ENCODE peak calls at places on chromosome 5, in seven cellular contexts. One of them, this sample, is unnamed.

GRCh38 chr5:82952326-82952725 is 124.9 kb downstream of the TMEM167A start:
- DNase-seq in uterus: no peak
- DNase-seq in AG04450: no peak
- DNase-seq in tibial artery: no peak
- DNase-seq in GM23338: no peak
- DNase-seq in HL-60: no peak
- DNase-seq in aorta: no peak
- DNase-seq in this sample: no peak

GRCh38 chr5:176693477-176693851 is 46.2 kb downstream of the TSPAN17 start:
- DNase-seq in uterus: no peak
- DNase-seq in AG04450: no peak
- DNase-seq in tibial artery: no peak
- DNase-seq in GM23338: no peak
- DNase-seq in HL-60: peak; percentile 63
- DNase-seq in aorta: no peak
- DNase-seq in this sample: no peak

GRCh38 chr5:110865400-110866094 is 126.7 kb downstream of the SLC25A46 start:
- DNase-seq in uterus: no peak
- DNase-seq in AG04450: no peak
- DNase-seq in tibial artery: no peak
- DNase-seq in GM23338: peak; percentile 87
- DNase-seq in HL-60: peak; percentile 7
- DNase-seq in aorta: no peak
- DNase-seq in this sample: peak; percentile 70

GRCh38 chr5:103461223-103461622 is 101.4 kb downstream of the NUDT12 start:
- DNase-seq in uterus: no peak
- DNase-seq in AG04450: no peak
- DNase-seq in tibial artery: no peak
- DNase-seq in GM23338: no peak
- DNase-seq in HL-60: no peak
- DNase-seq in aorta: no peak
- DNase-seq in this sample: no peak

GRCh38 chr5:78699565-78700143 is 51.1 kb upstream of the LHFPL2 start:
- DNase-seq in uterus: no peak
- DNase-seq in AG04450: peak; percentile 74
- DNase-seq in tibial artery: no peak
- DNase-seq in GM23338: no peak
- DNase-seq in HL-60: peak; percentile 56
- DNase-seq in aorta: no peak
- DNase-seq in this sample: no peak

GRCh38 chr5:167949435-167949834 is 342.0 kb upstream of the WWC1 start:
- DNase-seq in uterus: no peak
- DNase-seq in AG04450: no peak
- DNase-seq in tibial artery: no peak
- DNase-seq in GM23338: no peak
- DNase-seq in HL-60: no peak
- DNase-seq in aorta: no peak
- DNase-seq in this sample: no peak

GRCh38 chr5:87900419-87900818 is 368.2 kb downstream of the TMEM161B start:
- DNase-seq in uterus: no peak
- DNase-seq in AG04450: no peak
- DNase-seq in tibial artery: no peak
- DNase-seq in GM23338: no peak
- DNase-seq in HL-60: no peak
- DNase-seq in aorta: no peak
- DNase-seq in this sample: no peak

GRCh38 chr5:11791777-11792176 is 112.5 kb downstream of the CTNND2 start:
- DNase-seq in uterus: no peak
- DNase-seq in AG04450: no peak
- DNase-seq in tibial artery: no peak
- DNase-seq in GM23338: peak; percentile 44
- DNase-seq in HL-60: no peak
- DNase-seq in aorta: no peak
- DNase-seq in this sample: no peak

GRCh38 chr5:141382469-141383294 is at the start of gene PCDHGA7:
- DNase-seq in uterus: no peak
- DNase-seq in AG04450: no peak
- DNase-seq in tibial artery: no peak
- DNase-seq in GM23338: no peak
- DNase-seq in HL-60: peak; percentile 32
- DNase-seq in aorta: peak; percentile 58
- DNase-seq in this sample: no peak

GRCh38 chr5:22908129-22908528 is 55.0 kb upstream of the CDH12 start:
- DNase-seq in uterus: no peak
- DNase-seq in AG04450: peak; percentile 1
- DNase-seq in tibial artery: no peak
- DNase-seq in GM23338: no peak
- DNase-seq in HL-60: no peak
- DNase-seq in aorta: no peak
- DNase-seq in this sample: no peak

GRCh38 chr5:42810905-42811590 is 644 bp downstream of the SELENOP start:
- DNase-seq in uterus: no peak
- DNase-seq in AG04450: no peak
- DNase-seq in tibial artery: no peak
- DNase-seq in GM23338: no peak
- DNase-seq in HL-60: no peak
- DNase-seq in aorta: no peak
- DNase-seq in this sample: no peak

GRCh38 chr5:2695200-2695891 is 56.1 kb downstream of the IRX2 start:
- DNase-seq in uterus: no peak
- DNase-seq in AG04450: no peak
- DNase-seq in tibial artery: no peak
- DNase-seq in GM23338: no peak
- DNase-seq in HL-60: no peak
- DNase-seq in aorta: no peak
- DNase-seq in this sample: peak; percentile 35

GRCh38 chr5:66407739-66408138 is 188.5 kb upstream of the MAST4 start:
- DNase-seq in uterus: no peak
- DNase-seq in AG04450: no peak
- DNase-seq in tibial artery: no peak
- DNase-seq in GM23338: no peak
- DNase-seq in HL-60: no peak
- DNase-seq in aorta: no peak
- DNase-seq in this sample: no peak

GRCh38 chr5:37839441-37840035 is 303 bp downstream of the GDNF start:
- DNase-seq in uterus: peak; percentile 34
- DNase-seq in AG04450: no peak
- DNase-seq in tibial artery: no peak
- DNase-seq in GM23338: peak; percentile 64
- DNase-seq in HL-60: peak; percentile 27
- DNase-seq in aorta: peak; percentile 79
- DNase-seq in this sample: peak; percentile 85

GRCh38 chr5:154301726-154302125 is 111.2 kb downstream of the GALNT10 start:
- DNase-seq in uterus: no peak
- DNase-seq in AG04450: no peak
- DNase-seq in tibial artery: no peak
- DNase-seq in GM23338: no peak
- DNase-seq in HL-60: no peak
- DNase-seq in aorta: no peak
- DNase-seq in this sample: no peak

GRCh38 chr5:180908998-180909731 is 10.2 kb downstream of the BTNL8 start:
- DNase-seq in uterus: no peak
- DNase-seq in AG04450: no peak
- DNase-seq in tibial artery: no peak
- DNase-seq in GM23338: peak; percentile 22
- DNase-seq in HL-60: peak; percentile 64
- DNase-seq in aorta: no peak
- DNase-seq in this sample: no peak

GRCh38 chr5:42949348-42950090 is 90.6 kb downstream of the ANXA2R start:
- DNase-seq in uterus: peak; percentile 59
- DNase-seq in AG04450: peak; percentile 44
- DNase-seq in tibial artery: peak; percentile 61
- DNase-seq in GM23338: peak; percentile 50
- DNase-seq in HL-60: peak; percentile 79
- DNase-seq in aorta: peak; percentile 80
- DNase-seq in this sample: no peak

GRCh38 chr5:102826629-102827028 is 71.5 kb downstream of the PAM start:
- DNase-seq in uterus: no peak
- DNase-seq in AG04450: no peak
- DNase-seq in tibial artery: no peak
- DNase-seq in GM23338: no peak
- DNase-seq in HL-60: no peak
- DNase-seq in aorta: no peak
- DNase-seq in this sample: no peak

GRCh38 chr5:74035521-74035937 is 409.5 kb downstream of the ARHGEF28 start:
- DNase-seq in uterus: peak; percentile 28
- DNase-seq in AG04450: no peak
- DNase-seq in tibial artery: peak; percentile 28
- DNase-seq in GM23338: peak; percentile 68
- DNase-seq in HL-60: peak; percentile 3
- DNase-seq in aorta: no peak
- DNase-seq in this sample: no peak

GRCh38 chr5:81631124-81631523 is 119.8 kb downstream of the SSBP2 start:
- DNase-seq in uterus: no peak
- DNase-seq in AG04450: no peak
- DNase-seq in tibial artery: no peak
- DNase-seq in GM23338: no peak
- DNase-seq in HL-60: peak; percentile 53
- DNase-seq in aorta: no peak
- DNase-seq in this sample: no peak

GRCh38 chr5:133531634-133532033 is 80.7 kb downstream of the FSTL4 start:
- DNase-seq in uterus: no peak
- DNase-seq in AG04450: no peak
- DNase-seq in tibial artery: no peak
- DNase-seq in GM23338: no peak
- DNase-seq in HL-60: no peak
- DNase-seq in aorta: no peak
- DNase-seq in this sample: no peak

GRCh38 chr5:27906911-27907590 is 868.7 kb upstream of the CDH9 start:
- DNase-seq in uterus: no peak
- DNase-seq in AG04450: no peak
- DNase-seq in tibial artery: no peak
- DNase-seq in GM23338: no peak
- DNase-seq in HL-60: no peak
- DNase-seq in aorta: no peak
- DNase-seq in this sample: no peak

GRCh38 chr5:57216714-57217113 is 42.9 kb downstream of the GPBP1 start:
- DNase-seq in uterus: no peak
- DNase-seq in AG04450: no peak
- DNase-seq in tibial artery: no peak
- DNase-seq in GM23338: no peak
- DNase-seq in HL-60: no peak
- DNase-seq in aorta: no peak
- DNase-seq in this sample: no peak

DNA sequence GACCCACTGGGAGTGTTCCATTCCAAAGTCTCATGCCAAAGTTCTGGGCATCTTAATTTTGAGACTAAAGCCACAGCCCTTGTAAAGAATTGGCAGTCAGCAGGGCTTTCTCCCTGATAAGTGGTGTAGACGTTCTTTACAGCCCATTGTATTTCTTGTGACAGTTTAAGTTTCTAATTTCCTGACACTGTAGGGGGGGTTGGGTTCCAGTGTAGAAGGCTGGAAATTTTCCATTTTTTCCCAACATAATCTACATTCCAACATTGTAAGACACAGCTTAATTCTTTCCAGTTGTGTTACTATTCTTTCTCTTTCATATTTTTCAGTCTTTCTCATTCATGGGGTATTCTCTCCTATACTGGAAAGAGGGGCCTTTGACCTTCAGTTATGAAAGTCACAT is 121.1 kb downstream of the FBXL7 start:
- DNase-seq in uterus: no peak
- DNase-seq in AG04450: no peak
- DNase-seq in tibial artery: no peak
- DNase-seq in GM23338: no peak
- DNase-seq in HL-60: no peak
- DNase-seq in aorta: no peak
- DNase-seq in this sample: no peak
- H3K4me3 ChIP-seq in uterus: no peak overlapping the region
- H3K4me3 ChIP-seq in AG04450: no peak overlapping the region
- H3K4me3 ChIP-seq in tibial artery: peak overlapping the region; percentile 29
- H3K4me3 ChIP-seq in GM23338: no peak overlapping the region
- H3K4me3 ChIP-seq in HL-60: no peak overlapping the region
- H3K4me3 ChIP-seq in aorta: no peak overlapping the region
- H3K4me3 ChIP-seq in this sample: no peak overlapping the region

DNA sequence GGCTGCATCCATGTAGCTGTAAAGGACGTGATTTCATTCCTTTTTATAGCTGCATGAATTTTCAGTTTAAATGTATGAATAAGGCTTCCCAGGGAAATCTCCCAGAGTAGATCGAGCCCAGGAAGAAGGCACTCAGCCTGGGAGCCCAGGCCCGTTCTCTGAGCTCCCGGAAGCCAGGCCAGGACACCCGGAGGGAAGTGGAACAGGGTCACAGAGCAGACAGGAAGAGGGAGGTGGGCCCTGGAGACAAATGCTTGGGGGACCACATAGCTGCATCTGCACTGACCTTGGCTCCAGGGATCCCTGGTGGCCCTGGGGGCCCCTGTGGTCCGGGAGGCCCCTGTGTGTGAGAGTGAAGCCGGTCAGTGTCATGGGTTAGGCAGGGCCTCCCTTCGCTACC is 19.7 kb upstream of the PHYKPL start:
- DNase-seq in uterus: no peak
- DNase-seq in AG04450: no peak
- DNase-seq in tibial artery: no peak
- DNase-seq in GM23338: no peak
- DNase-seq in HL-60: no peak
- DNase-seq in aorta: no peak
- DNase-seq in this sample: no peak
- H3K27me3 ChIP-seq in uterus: no peaks in the 10 kb centered on the region
- H3K27me3 ChIP-seq in AG04450: no peaks in the 10 kb centered on the region
- H3K27me3 ChIP-seq in tibial artery: peaks cover 20% of the 10 kb centered on the region
- H3K27me3 ChIP-seq in GM23338: no peaks in the 10 kb centered on the region
- H3K27me3 ChIP-seq in HL-60: no peaks in the 10 kb centered on the region
- H3K27me3 ChIP-seq in aorta: no peaks in the 10 kb centered on the region
- H3K27me3 ChIP-seq in this sample: no peaks in the 10 kb centered on the region

GRCh38 chr5:159972538-159973362 is 36.2 kb upstream of the TTC1 start:
- DNase-seq in uterus: no peak
- DNase-seq in AG04450: no peak
- DNase-seq in tibial artery: no peak
- DNase-seq in GM23338: peak; percentile 53
- DNase-seq in HL-60: no peak
- DNase-seq in aorta: no peak
- DNase-seq in this sample: peak; percentile 75
- H3K4me3 ChIP-seq in uterus: no peak overlapping the region
- H3K4me3 ChIP-seq in AG04450: no peak overlapping the region
- H3K4me3 ChIP-seq in tibial artery: peak overlapping the region; percentile 57
- H3K4me3 ChIP-seq in GM23338: peak overlapping the region; percentile 61
- H3K4me3 ChIP-seq in HL-60: no peak overlapping the region
- H3K4me3 ChIP-seq in aorta: no peak overlapping the region
- H3K4me3 ChIP-seq in this sample: peak overlapping the region; percentile 19

DNA sequence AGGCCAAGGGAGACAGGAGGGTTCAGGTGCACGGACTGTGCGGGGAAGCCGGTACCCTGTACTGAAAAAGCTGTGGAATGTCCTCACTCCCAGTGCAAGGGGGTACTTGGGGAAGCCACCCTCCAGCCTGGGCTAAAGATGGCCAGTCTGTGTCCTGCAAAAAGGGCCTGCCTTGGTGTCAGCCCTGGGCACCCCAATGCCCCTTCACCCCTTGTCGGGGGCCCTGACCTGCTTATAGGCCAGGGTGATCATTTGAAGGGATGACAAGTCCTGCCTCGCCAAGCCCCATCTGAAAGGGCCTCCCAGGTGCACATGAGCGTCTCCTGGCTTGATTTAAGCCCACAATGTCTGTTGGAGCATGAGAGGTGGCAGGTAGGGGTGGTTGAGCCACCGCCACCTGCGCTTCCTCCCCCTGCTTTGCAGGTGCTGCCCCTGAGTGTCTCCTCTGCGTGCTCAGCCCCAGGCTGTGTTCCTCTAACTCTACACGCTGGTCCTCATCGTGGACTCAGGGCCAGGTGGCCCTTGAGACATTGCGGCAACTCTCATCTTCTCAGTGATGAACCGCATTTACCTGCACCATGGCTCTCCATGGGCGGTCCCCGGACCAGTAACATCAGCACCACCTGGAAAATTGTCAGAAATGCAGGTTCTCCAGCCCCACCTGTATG is 97.0 kb downstream of the ANKRD33B start:
- DNase-seq in uterus: no peak
- DNase-seq in AG04450: no peak
- DNase-seq in tibial artery: no peak
- DNase-seq in GM23338: no peak
- DNase-seq in HL-60: no peak
- DNase-seq in aorta: no peak
- DNase-seq in this sample: no peak
- H3K27me3 ChIP-seq in uterus: no peaks in the 10 kb centered on the region
- H3K27me3 ChIP-seq in AG04450: no peaks in the 10 kb centered on the region
- H3K27me3 ChIP-seq in tibial artery: peaks cover 6% of the 10 kb centered on the region
- H3K27me3 ChIP-seq in GM23338: no peaks in the 10 kb centered on the region
- H3K27me3 ChIP-seq in HL-60: no peaks in the 10 kb centered on the region
- H3K27me3 ChIP-seq in aorta: no peaks in the 10 kb centered on the region
- H3K27me3 ChIP-seq in this sample: no peaks in the 10 kb centered on the region